ENCODE peak calls at places on chromosome 6, in four cellular contexts. One of them, this sample, is unnamed. For H3K4me1 and H3K27me3, the result is how much of the 10 kb centered on the place peaks cover.

GRCh38 chr6:13767121-13767794 is 47.1 kb downstream of the MCUR1 start:
- DNase-seq in body of pancreas: no peak
- DNase-seq in tibial artery: peak
- DNase-seq in heart right ventricle: peak
- DNase-seq in this sample: no peak

GRCh38 chr6:166456360-166457156 is 73.8 kb upstream of the MPC1 start:
- DNase-seq in body of pancreas: no peak
- DNase-seq in heart right ventricle: no peak
- DNase-seq in tibial artery: no peak
- DNase-seq in this sample: no peak

GRCh38 chr6:121858310-121858709 is 422.9 kb downstream of the GJA1 start:
- DNase-seq in heart right ventricle: no peak
- DNase-seq in body of pancreas: no peak
- DNase-seq in tibial artery: no peak
- DNase-seq in this sample: no peak

GRCh38 chr6:168362276-168362990 is 42.9 kb upstream of the DACT2 start:
- DNase-seq in body of pancreas: no peak
- DNase-seq in tibial artery: no peak
- DNase-seq in heart right ventricle: no peak
- DNase-seq in this sample: no peak

GRCh38 chr6:124962617-124963415 is 579 bp downstream of the RNF217 start:
- DNase-seq in body of pancreas: peak
- DNase-seq in heart right ventricle: peak
- DNase-seq in tibial artery: peak
- DNase-seq in this sample: peak

GRCh38 chr6:106510090-106510970 is 119.0 kb downstream of the RTN4IP1 start:
- DNase-seq in tibial artery: peak
- DNase-seq in heart right ventricle: peak
- DNase-seq in body of pancreas: peak
- DNase-seq in this sample: peak

GRCh38 chr6:63802606-63803206 is 167.1 kb downstream of the PHF3 start:
- DNase-seq in body of pancreas: no peak
- DNase-seq in heart right ventricle: no peak
- DNase-seq in tibial artery: no peak
- DNase-seq in this sample: no peak

GRCh38 chr6:131368077-131368911 is 204.7 kb upstream of the ARG1 start:
- DNase-seq in heart right ventricle: peak
- DNase-seq in body of pancreas: peak
- DNase-seq in tibial artery: peak
- DNase-seq in this sample: no peak

GRCh38 chr6:144745434-144745833 is 460.3 kb downstream of the UTRN start:
- DNase-seq in body of pancreas: no peak
- DNase-seq in heart right ventricle: no peak
- DNase-seq in tibial artery: no peak
- DNase-seq in this sample: no peak

GRCh38 chr6:160519603-160520042 is 144.5 kb downstream of the LPA start:
- DNase-seq in heart right ventricle: no peak
- DNase-seq in body of pancreas: no peak
- DNase-seq in tibial artery: no peak
- DNase-seq in this sample: no peak

GRCh38 chr6:133055527-133055966 is 185.6 kb upstream of the EYA4 start:
- DNase-seq in tibial artery: no peak
- DNase-seq in body of pancreas: no peak
- DNase-seq in heart right ventricle: no peak
- DNase-seq in this sample: no peak

GRCh38 chr6:46948699-46949098 is 27.0 kb upstream of the ADGRF5 start:
- DNase-seq in heart right ventricle: peak
- DNase-seq in tibial artery: no peak
- DNase-seq in body of pancreas: no peak
- DNase-seq in this sample: no peak

GRCh38 chr6:1224514-1224913 is 87.4 kb upstream of the FOXQ1 start:
- DNase-seq in tibial artery: no peak
- DNase-seq in heart right ventricle: no peak
- DNase-seq in body of pancreas: no peak
- DNase-seq in this sample: no peak

GRCh38 chr6:135183532-135184440 is 2.7 kb downstream of the MYB start:
- DNase-seq in body of pancreas: peak
- DNase-seq in tibial artery: no peak
- DNase-seq in heart right ventricle: no peak
- DNase-seq in this sample: peak

GRCh38 chr6:103273048-103273447 is 1586.7 kb downstream of the HACE1 start:
- DNase-seq in body of pancreas: no peak
- DNase-seq in heart right ventricle: no peak
- DNase-seq in tibial artery: no peak
- DNase-seq in this sample: no peak

GRCh38 chr6:150881911-150882481 is 16.5 kb downstream of the MTHFD1L start:
- DNase-seq in heart right ventricle: peak
- DNase-seq in tibial artery: peak
- DNase-seq in body of pancreas: no peak
- DNase-seq in this sample: no peak

GRCh38 chr6:41784581-41785171 is 2.8 kb upstream of the TOMM6 start:
- DNase-seq in body of pancreas: no peak
- DNase-seq in tibial artery: no peak
- DNase-seq in heart right ventricle: no peak
- DNase-seq in this sample: no peak
- H3K4me1 ChIP-seq in body of pancreas: half or more
- H3K4me1 ChIP-seq in tibial artery: under half
- H3K4me1 ChIP-seq in heart right ventricle: under half
- H3K4me1 ChIP-seq in this sample: under half

GRCh38 chr6:153563001-153563400 is 431.9 kb upstream of the RGS17 start:
- DNase-seq in tibial artery: no peak
- DNase-seq in body of pancreas: no peak
- DNase-seq in heart right ventricle: no peak
- DNase-seq in this sample: no peak
- TF ChIP-seq CTCF in tibial artery: no peak
- TF ChIP-seq CTCF in body of pancreas: no peak
- TF ChIP-seq CTCF in heart right ventricle: no peak
- TF ChIP-seq CTCF in this sample: no peak

GRCh38 chr6:34144581-34145160 is 1.2 kb downstream of the GRM4 start:
- DNase-seq in body of pancreas: no peak
- DNase-seq in heart right ventricle: no peak
- DNase-seq in tibial artery: no peak
- DNase-seq in this sample: no peak

GRCh38 chr6:34146021-34146782 is at the start of gene GRM4:
- DNase-seq in tibial artery: no peak
- DNase-seq in heart right ventricle: no peak
- DNase-seq in body of pancreas: no peak
- DNase-seq in this sample: no peak

GRCh38 chr6:34146801-34147592 is 1.1 kb upstream of the GRM4 start:
- DNase-seq in heart right ventricle: no peak
- DNase-seq in body of pancreas: no peak
- DNase-seq in tibial artery: no peak
- DNase-seq in this sample: no peak

GRCh38 chr6:34143884-34144580 is 1.9 kb downstream of the GRM4 start:
- DNase-seq in tibial artery: no peak
- DNase-seq in heart right ventricle: no peak
- DNase-seq in body of pancreas: no peak
- DNase-seq in this sample: no peak

DNA sequence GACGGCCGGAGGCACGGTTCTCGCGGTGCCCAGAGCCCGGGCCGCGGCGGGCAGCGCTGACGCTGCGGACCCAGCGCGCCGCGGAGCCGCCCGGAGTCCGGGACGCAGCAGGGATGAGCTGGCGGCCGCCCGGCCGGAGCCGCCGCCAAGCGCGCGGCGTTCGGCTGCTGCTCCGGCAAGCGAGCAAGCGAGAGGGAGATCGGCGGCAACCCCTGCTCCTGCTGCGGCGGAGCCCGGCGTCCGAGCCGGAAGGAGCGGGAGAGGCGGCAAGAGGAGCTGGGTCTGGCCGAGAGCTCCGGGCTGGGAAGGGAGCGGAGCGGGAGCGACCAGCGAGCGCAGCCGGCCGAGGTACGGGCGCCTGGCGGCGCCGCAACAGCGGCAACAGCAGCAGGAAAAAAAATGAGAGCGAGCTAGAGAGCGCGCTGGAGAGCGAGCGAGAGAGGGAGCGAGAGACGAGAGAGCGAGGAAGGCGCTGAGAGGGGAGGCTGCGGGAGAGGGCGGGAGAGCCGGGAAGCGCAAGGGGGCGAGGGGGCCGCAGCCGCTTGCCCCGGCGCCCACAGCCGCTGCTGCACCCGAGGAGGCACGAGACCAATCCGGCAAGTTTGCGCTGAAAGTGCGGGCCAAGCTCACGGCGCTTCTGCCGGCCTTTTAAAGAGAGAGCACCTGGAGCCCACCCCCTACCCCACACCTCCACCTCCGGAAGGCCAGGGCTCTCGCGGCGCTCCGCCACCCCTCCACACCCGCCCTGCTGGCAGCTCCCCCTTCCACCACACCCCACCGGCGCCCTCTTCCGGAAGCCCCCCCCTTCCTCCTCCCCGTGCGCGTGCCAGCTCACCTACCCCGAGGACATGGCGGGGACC is 496 bp downstream of the GRM4 start:
- DNase-seq in tibial artery: no peak
- DNase-seq in heart right ventricle: no peak
- DNase-seq in body of pancreas: no peak
- DNase-seq in this sample: no peak
- H3K27me3 ChIP-seq in tibial artery: under half
- H3K27me3 ChIP-seq in heart right ventricle: half or more
- H3K27me3 ChIP-seq in body of pancreas: under half
- H3K27me3 ChIP-seq in this sample: half or more

GRCh38 chr6:148464319-148465010 is 121.8 kb downstream of the SASH1 start:
- DNase-seq in body of pancreas: peak
- DNase-seq in heart right ventricle: peak
- DNase-seq in tibial artery: peak
- DNase-seq in this sample: no peak
- H3K4me1 ChIP-seq in body of pancreas: under half
- H3K4me1 ChIP-seq in heart right ventricle: under half
- H3K4me1 ChIP-seq in tibial artery: under half
- H3K4me1 ChIP-seq in this sample: under half

DNA sequence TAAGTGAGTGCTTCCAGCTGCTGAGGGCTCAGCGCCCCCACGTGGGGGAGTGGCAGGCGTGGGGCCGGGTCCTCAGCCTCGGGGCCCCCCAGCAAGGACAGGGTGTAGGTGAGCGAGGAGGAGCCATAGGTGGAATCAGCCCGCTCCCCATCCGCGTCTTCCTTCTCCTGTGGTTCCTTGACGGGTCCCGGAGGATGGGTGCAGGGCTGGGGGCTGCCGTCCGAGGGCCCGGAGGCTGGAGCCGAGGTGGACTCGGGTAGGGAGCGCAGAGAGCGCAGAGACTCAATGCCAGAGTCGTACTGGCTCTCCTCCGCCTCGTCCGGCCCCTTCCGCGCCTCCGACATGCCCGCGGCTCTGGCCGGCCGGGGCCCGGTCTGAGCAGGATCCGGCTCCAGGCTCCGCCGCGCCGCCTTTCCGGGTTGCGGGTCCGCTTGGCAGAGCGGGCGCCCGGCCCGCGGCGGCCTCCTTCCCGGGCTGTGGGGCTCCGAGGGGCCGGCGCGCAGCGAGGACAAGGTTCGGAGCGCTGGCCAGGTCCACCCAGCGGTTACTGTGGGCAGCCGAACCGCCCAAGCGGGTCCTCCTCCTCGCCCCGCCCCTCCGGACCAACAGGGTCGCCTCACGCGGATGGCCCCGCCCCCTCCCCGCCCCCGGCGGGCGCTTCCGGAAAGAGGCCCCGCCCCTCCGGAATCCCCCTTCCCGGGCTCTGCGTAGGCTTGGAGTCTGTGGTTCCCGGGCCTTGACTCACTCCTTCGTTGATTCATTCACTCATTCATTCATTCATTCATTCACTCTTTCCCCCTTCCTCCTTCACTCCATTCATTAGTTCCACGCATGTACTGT is at the start of gene NFKBIE:
- DNase-seq in heart right ventricle: peak
- DNase-seq in body of pancreas: peak
- DNase-seq in tibial artery: peak
- DNase-seq in this sample: peak
- TF ChIP-seq CTCF in heart right ventricle: peak
- TF ChIP-seq CTCF in body of pancreas: no peak
- TF ChIP-seq CTCF in tibial artery: no peak
- TF ChIP-seq CTCF in this sample: peak

GRCh38 chr6:114092943-114093342 is 122.0 kb upstream of the HDAC2 start:
- DNase-seq in heart right ventricle: no peak
- DNase-seq in body of pancreas: no peak
- DNase-seq in tibial artery: no peak
- DNase-seq in this sample: no peak
- H3K27me3 ChIP-seq in heart right ventricle: under half
- H3K27me3 ChIP-seq in body of pancreas: under half
- H3K27me3 ChIP-seq in tibial artery: under half
- H3K27me3 ChIP-seq in this sample: under half

DNA sequence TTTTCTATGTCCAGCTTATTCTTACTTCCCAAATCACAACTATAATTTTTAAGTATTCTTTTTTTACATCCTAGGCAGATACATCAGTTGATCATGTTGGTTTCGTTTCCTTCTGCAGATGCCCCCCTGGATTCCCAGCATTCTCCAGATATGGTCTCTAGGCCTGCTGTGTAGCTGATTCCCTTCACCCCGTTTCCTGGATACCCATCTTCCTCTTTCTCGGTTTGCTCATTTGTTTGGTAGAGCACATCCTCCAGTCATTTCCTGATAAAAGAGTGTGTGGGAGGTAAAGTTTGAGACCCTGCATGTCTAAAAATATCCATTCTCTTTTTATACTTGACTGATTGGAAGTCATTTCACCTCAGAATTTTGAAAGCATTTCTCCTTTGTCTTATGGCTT is 66.4 kb downstream of the ANKS1A start:
- DNase-seq in body of pancreas: no peak
- DNase-seq in tibial artery: no peak
- DNase-seq in heart right ventricle: no peak
- DNase-seq in this sample: no peak
- H3K4me1 ChIP-seq in body of pancreas: under half
- H3K4me1 ChIP-seq in tibial artery: under half
- H3K4me1 ChIP-seq in heart right ventricle: under half
- H3K4me1 ChIP-seq in this sample: half or more

DNA sequence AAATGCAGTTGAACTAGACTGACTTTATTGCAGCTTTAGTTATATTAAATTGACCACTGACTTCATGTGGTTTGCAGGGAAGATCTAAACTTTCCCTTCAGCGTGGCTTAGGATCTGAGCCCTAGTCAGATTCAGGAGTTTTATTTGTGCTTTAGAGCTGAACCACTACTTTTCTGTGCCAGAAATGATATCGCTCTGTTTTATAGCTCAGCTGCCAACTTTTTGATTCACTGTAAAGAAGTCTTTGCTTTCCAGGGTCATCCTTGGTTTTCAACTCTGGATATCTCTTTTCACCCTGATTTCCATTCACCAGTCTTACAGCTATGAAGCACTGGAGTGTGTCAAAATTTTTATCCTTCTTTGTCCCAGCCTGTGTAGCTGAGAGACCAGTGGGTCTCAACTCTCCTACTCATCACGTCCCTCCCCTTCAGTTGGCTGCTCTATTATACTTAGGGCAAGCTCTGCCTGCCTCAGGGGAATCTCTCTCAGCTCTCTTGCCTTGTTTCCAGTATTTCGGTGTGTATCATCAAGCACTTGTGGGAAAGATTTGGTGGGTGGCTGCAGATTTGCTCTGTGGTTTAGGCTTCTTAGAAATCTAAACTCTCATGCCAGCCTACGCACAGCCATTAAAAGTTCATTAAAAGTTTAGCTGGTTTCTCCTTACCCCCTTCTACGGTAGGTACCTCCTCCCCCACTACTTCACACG is 425.5 kb downstream of the TENT5A start:
- DNase-seq in heart right ventricle: peak
- DNase-seq in body of pancreas: no peak
- DNase-seq in tibial artery: no peak
- DNase-seq in this sample: no peak
- TF ChIP-seq CTCF in heart right ventricle: no peak
- TF ChIP-seq CTCF in body of pancreas: no peak
- TF ChIP-seq CTCF in tibial artery: no peak
- TF ChIP-seq CTCF in this sample: no peak

GRCh38 chr6:108105584-108105983 is 31.0 kb upstream of the OSTM1 start:
- DNase-seq in tibial artery: no peak
- DNase-seq in heart right ventricle: no peak
- DNase-seq in body of pancreas: no peak
- DNase-seq in this sample: no peak
- H3K27me3 ChIP-seq in tibial artery: under half
- H3K27me3 ChIP-seq in heart right ventricle: under half
- H3K27me3 ChIP-seq in body of pancreas: under half
- H3K27me3 ChIP-seq in this sample: under half